ENCODE peak calls at places on chromosome 11, in four cellular contexts. W, Y, Z and S are unnamed samples. For H3K4me1, the result is how much of the 10 kb centered on the place peaks cover.

GRCh38 chr11:68659158-68659921 is 25.0 kb upstream of the GAL start:
- DNase-seq in W (peak), Z (peak), Y (peak), S (peak)

GRCh38 chr11:20060180-20060579 is 100.1 kb downstream of the DBX1 start:
- DNase-seq in Z (no peak), W (no peak), Y (no peak), S (no peak)

GRCh38 chr11:79043726-79044125 is 397.1 kb downstream of the TENM4 start:
- DNase-seq in Y (no peak), W (no peak), Z (no peak), S (no peak)

GRCh38 chr11:46914910-46915309 is 3.4 kb downstream of the LRP4 start:
- DNase-seq in W (no peak), Z (no peak), Y (no peak), S (no peak)

GRCh38 chr11:133306019-133306418 is 226.3 kb downstream of the OPCML start:
- DNase-seq in W (no peak), Z (no peak), Y (no peak), S (no peak)

GRCh38 chr11:28738549-28738948 is 630.4 kb downstream of the METTL15 start:
- DNase-seq in Y (no peak), Z (no peak), W (no peak), S (no peak)

GRCh38 chr11:126573325-126574076 is 218.0 kb downstream of the ST3GAL4 start:
- DNase-seq in Z (no peak), Y (no peak), W (no peak), S (peak)

GRCh38 chr11:130168105-130168504 is 8.5 kb downstream of the ST14 start:
- DNase-seq in Y (no peak), W (no peak), Z (no peak), S (no peak)

GRCh38 chr11:32400196-32400595 is 35.1 kb downstream of the WT1 start:
- DNase-seq in Y (no peak), W (no peak), Z (no peak), S (no peak)

GRCh38 chr11:62398011-62398994 is 20.5 kb upstream of the SCGB1A1 start:
- DNase-seq in Y (no peak), W (no peak), Z (peak), S (no peak)

GRCh38 chr11:83008581-83008923 is 63.1 kb downstream of the RAB30 start:
- DNase-seq in Z (no peak), W (no peak), Y (no peak), S (no peak)

GRCh38 chr11:45178890-45179663 is 32.6 kb downstream of the PRDM11 start:
- DNase-seq in Z (peak), Y (no peak), W (no peak), S (no peak)

GRCh38 chr11:88555829-88556202 is 218.3 kb upstream of the CTSC start:
- DNase-seq in Y (no peak), W (no peak), Z (peak), S (no peak)

GRCh38 chr11:2213384-2213842 is 41.8 kb upstream of the TH start:
- DNase-seq in W (no peak), Y (peak), Z (no peak), S (peak)

GRCh38 chr11:7444582-7444981 is 40.7 kb upstream of the OLFML1 start:
- DNase-seq in Z (no peak), Y (no peak), W (no peak), S (no peak)

GRCh38 chr11:100902454-100903141 is 215.5 kb downstream of the ARHGAP42 start:
- DNase-seq in W (no peak), Z (no peak), Y (peak), S (no peak)

GRCh38 chr11:101666916-101667315 is 83.1 kb upstream of the TRPC6 start:
- DNase-seq in Y (no peak), Z (no peak), W (no peak), S (no peak)

GRCh38 chr11:1305063-1305495 is 4.4 kb downstream of the TOLLIP start:
- DNase-seq in W (no peak), Z (no peak), Y (no peak), S (no peak)

GRCh38 chr11:128772814-128773213 is 78.9 kb downstream of the FLI1 start:
- DNase-seq in W (peak), Z (no peak), Y (no peak), S (peak)

GRCh38 chr11:69234171-69234570 is 59.8 kb upstream of the MYEOV start:
- DNase-seq in W (no peak), Y (no peak), Z (no peak), S (no peak)

GRCh38 chr11:66649903-66650302 is 11.4 kb downstream of the RBM4 start:
- DNase-seq in Z (no peak), W (no peak), Y (no peak), S (no peak)

GRCh38 chr11:104043137-104043536 is 6.7 kb downstream of the DDI1 start:
- DNase-seq in Z (no peak), Y (no peak), W (no peak), S (no peak)

GRCh38 chr11:81658722-81659121 is 1074.9 kb downstream of the FAM181B start:
- DNase-seq in Z (no peak), W (no peak), Y (no peak), S (peak)

GRCh38 chr11:27254744-27255446 is 108.1 kb downstream of the CCDC34 start:
- DNase-seq in W (no peak), Z (peak), Y (no peak), S (no peak)

GRCh38 chr11:47204633-47204989 is 10.2 kb upstream of the DDB2 start:
- DNase-seq in Z (peak), W (no peak), Y (no peak), S (peak)

GRCh38 chr11:113778111-113778910 is 1.3 kb upstream of the CLDN25 start:
- DNase-seq in W (peak), Y (peak), Z (peak), S (peak)

GRCh38 chr11:65574963-65575567 is 788 bp upstream of the EHBP1L1 start:
- DNase-seq in Z (peak), Y (no peak), W (no peak), S (peak)

GRCh38 chr11:65576232-65576866 is 496 bp downstream of the EHBP1L1 start:
- DNase-seq in Y (no peak), Z (no peak), W (no peak), S (no peak)

GRCh38 chr11:65574147-65574962 is 1.5 kb upstream of the EHBP1L1 start:
- DNase-seq in W (peak), Y (peak), Z (peak), S (peak)

GRCh38 chr11:65576867-65577755 is 1.3 kb downstream of the EHBP1L1 start:
- DNase-seq in Y (no peak), W (peak), Z (peak), S (no peak)

DNA sequence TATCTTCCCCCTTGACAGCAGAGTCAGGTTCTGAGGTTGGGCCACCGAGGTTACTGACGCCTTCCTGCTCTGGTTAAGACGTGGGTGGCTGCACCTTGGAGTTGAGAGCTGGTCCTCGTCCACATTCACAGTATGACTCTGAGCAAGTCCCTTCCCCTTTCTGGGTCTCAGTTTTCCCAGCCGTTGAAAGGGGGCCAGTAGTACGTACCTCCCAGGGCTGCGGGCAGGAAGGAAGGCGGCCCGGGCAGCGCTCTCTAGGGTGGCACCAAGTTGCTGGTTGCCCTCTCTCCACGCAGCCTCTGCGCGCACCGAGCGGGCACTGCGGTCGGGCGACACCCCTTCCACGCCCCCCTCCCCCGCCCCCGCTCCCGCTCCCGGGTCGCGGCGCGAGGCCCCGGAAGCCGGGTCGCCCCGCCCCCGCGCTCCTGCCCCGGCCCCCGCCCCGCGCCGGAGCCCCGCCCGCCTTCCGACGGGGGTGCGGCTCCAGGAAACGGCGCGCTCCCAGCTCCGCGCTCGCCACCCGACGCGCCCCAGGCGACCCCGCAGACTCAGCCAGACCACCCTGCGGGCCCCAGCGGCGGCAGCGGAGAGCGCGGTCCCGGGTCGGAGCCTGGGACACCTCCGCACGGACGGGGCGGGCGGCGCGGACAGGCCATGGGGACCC is at the start of gene EHBP1L1:
- DNase-seq in Y (no peak), W (peak), Z (peak), S (peak)
- H3K4me1 ChIP-seq in Y (under half), W (under half), Z (half or more), S (under half)

GRCh38 chr11:33706546-33706945 is 5.9 kb upstream of the C11orf91 start:
- DNase-seq in Z (peak), Y (no peak), W (no peak), S (no peak)

GRCh38 chr11:33706961-33707360 is 6.3 kb upstream of the C11orf91 start:
- DNase-seq in W (no peak), Y (no peak), Z (no peak), S (no peak)

GRCh38 chr11:33712436-33712835 is 11.8 kb upstream of the C11orf91 start:
- DNase-seq in Z (no peak), Y (no peak), W (no peak), S (no peak)

GRCh38 chr11:33709471-33709870 is 8.8 kb upstream of the C11orf91 start:
- DNase-seq in Y (no peak), Z (no peak), W (no peak), S (no peak)

DNA sequence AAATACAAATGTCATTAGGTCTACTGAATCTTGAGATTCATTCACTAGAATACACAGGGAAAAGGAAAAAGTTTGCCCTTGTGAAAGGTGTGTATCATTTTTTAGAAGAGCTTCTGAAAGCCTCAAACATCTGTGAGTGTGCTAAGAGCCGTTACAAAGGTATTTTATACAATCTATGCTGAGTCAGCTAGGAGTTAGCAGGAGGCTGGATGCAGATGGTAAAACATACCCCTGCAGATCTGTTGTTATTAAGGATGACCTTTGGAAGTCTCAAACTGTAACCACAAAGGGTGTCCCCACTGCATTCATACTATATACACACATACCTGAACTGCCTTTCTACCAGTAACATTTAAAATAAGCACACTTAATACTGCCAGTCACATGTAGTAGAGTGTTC is 8.3 kb upstream of the C11orf91 start:
- DNase-seq in W (no peak), Z (no peak), Y (no peak), S (no peak)
- H3K4me1 ChIP-seq in W (under half), Z (under half), Y (under half), S (under half)

GRCh38 chr11:61273151-61274078 is 21.7 kb downstream of the VWCE start:
- DNase-seq in W (no peak), Z (no peak), Y (no peak), S (no peak)
- H3K4me1 ChIP-seq in W (under half), Z (under half), Y (under half), S (under half)

GRCh38 chr11:116929393-116930090 is 92.1 kb upstream of the APOA1 start:
- DNase-seq in Z (peak), W (no peak), Y (no peak), S (no peak)
- H3K4me1 ChIP-seq in Z (under half), W (under half), Y (under half), S (under half)

GRCh38 chr11:10902301-10902700 is 44.4 kb upstream of the ZBED5 start:
- DNase-seq in W (no peak), Z (no peak), Y (no peak), S (no peak)
- H3K4me1 ChIP-seq in W (under half), Z (under half), Y (under half), S (under half)

DNA sequence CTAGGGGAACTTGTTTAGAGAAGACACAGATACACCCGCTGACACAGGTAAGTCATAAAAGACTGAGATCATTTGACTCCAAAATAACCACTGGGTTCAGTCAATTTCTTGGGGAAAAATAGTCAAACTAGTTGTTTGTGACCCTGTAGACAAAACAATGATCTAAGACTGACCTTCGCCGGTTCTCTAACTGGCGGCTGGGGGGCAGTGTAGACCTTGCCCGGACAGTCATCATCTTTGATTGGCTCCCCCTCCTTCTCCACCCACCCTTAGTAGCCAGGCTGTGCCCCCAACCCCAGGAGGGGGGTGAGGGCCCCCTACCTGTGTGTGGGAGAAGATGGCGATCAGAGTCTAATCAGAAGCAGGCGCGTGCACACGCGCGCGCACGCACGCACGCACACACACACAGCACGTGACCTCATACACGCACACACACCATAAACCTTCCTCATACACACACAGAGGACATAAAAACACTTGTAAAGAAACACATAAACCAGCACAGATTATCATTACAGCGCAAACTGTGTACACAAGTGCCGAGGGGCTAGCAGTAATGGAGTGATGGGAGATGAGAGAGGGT is 12.4 kb downstream of the NECTIN1 start:
- DNase-seq in Y (no peak), Z (no peak), W (no peak), S (no peak)
- H3K4me1 ChIP-seq in Y (under half), Z (under half), W (under half), S (under half)

GRCh38 chr11:8831861-8832260 is 79.1 kb upstream of the AKIP1 start:
- DNase-seq in W (no peak), Y (no peak), Z (no peak), S (no peak)

GRCh38 chr11:8833568-8834275 is 77.3 kb upstream of the AKIP1 start:
- DNase-seq in Z (peak), W (no peak), Y (no peak), S (no peak)

GRCh38 chr11:8834379-8834778 is 76.6 kb upstream of the AKIP1 start:
- DNase-seq in W (no peak), Y (no peak), Z (peak), S (no peak)

GRCh38 chr11:8830641-8831040 is 80.3 kb upstream of the AKIP1 start:
- DNase-seq in Y (no peak), W (no peak), Z (no peak), S (no peak)

GRCh38 chr11:8832571-8833260 is 78.3 kb upstream of the AKIP1 start:
- DNase-seq in Y (peak), Z (peak), W (no peak), S (peak)
- H3K4me1 ChIP-seq in Y (under half), Z (under half), W (under half), S (under half)

DNA sequence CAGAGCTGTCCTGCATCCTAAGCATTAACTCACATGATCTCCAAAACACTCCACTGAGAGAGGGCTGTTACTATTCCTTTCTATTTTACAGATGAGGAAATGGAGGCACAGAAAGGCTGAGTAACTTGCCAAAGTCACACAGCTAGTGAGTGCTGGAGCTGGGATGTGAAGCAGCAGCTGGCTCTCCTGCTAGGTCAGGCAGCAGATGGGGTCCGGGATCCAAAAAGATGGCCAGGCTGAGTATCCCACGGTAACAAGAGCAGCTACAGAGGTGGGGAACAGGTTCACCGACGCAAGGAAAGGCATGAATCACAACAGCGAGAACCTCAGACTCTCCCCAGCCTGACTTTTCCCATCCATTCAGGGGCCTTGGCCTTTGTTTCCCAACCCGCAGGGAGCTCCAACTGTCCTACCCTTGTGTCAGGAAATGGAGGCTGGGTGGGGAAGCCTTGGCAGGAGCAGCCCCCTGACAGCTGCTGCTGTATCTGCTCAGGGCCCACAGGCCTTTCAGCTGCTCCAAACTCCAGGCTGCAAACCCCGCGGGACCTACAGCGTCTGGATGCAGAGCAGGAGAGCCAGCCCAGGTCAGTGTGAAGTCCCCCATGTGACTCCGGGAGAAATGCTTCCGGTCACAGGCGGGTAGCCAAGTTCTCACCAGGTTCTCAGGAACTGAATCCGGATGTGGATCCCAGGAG is 29.5 kb downstream of the DKK3 start:
- DNase-seq in Y (peak), W (peak), Z (peak), S (peak)
- H3K4me1 ChIP-seq in Y (under half), W (under half), Z (half or more), S (under half)

GRCh38 chr11:13637125-13638119 is 31.0 kb upstream of the FAR1 start:
- DNase-seq in W (no peak), Y (no peak), Z (no peak), S (no peak)

GRCh38 chr11:13638436-13638835 is 30.0 kb upstream of the FAR1 start:
- DNase-seq in W (no peak), Y (no peak), Z (no peak), S (no peak)

GRCh38 chr11:13635804-13636203 is 32.7 kb upstream of the FAR1 start:
- DNase-seq in W (no peak), Y (no peak), Z (no peak), S (no peak)

GRCh38 chr11:13629752-13630151 is 38.7 kb upstream of the FAR1 start:
- DNase-seq in W (no peak), Y (no peak), Z (no peak), S (no peak)

DNA sequence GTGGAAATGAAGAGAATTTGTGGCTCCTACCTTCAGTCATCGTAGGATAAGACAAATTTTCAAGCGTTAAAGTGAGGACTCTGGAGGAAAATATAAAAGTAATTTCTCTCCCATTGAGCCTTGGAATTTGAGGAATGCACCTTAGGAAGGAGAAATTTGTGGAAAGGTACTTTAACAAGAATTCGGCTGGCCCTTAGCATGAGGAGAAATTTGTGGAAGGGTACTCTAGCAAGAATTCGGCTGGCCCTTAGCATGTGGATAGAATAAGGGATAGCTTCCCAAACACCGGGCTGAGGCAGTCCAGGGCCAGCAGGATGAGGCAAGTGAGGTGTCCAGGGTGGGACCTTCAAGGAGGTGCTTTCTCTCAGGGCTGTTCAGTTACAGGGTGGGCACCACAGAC is 33.2 kb upstream of the FAR1 start:
- DNase-seq in W (no peak), Y (no peak), Z (no peak), S (no peak)
- H3K4me1 ChIP-seq in W (under half), Y (under half), Z (under half), S (under half)

DNA sequence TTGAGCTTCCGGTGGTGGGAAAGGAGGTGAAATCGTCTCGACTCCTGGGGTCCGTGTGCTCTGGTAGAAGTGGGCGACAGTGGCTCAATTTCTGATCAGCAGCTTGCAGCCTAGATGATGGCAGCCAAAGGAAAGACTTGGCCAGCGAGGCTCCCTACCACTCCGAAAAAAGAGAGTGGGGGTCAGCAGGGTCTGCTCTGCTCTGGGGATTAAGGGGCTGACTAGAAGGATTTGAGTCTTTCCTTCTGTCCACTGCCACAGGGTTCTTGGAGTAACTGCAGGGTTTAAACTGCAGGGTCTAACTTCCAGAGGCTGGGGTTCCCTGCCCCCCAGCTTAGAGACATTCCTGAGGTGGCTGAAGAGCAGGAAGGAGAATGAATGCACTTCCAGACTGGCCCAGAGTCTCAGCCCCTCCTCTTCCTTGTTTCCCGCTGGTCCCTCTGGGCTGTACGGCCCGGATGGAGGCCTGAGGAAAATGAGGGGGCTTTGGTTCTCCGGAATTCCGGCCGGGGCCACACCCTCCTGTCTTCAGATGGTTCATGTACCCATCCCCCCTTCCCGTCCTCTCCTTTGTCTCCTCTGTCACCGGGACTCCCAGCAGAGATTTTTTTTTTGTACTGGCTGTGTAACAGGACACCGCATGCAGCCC is 907 bp downstream of the SERPINH1 start:
- DNase-seq in W (no peak), Y (peak), Z (peak), S (peak)
- H3K4me1 ChIP-seq in W (under half), Y (under half), Z (half or more), S (half or more)